ENCODE peak calls at places on chromosomes 7 and 10, in seven cellular contexts. B, C, W, K, U, M and X are unnamed samples.

GRCh38 chr10:30750971-30751677 is 121.6 kb upstream of the LYZL2 start:
- DNase-seq in B (no peak), C (no peak), U (no peak), K (no peak), M (no peak), W (no peak), X (no peak)

GRCh38 chr10:11884706-11885423 is 61.7 kb downstream of the PROSER2 start:
- DNase-seq in B (no peak), C (no peak), W (no peak), M (no peak), K (no peak), U (no peak), X (no peak)

GRCh38 chr7:55140221-55140980 is 121.6 kb downstream of the EGFR start:
- DNase-seq in U (no peak), C (no peak), B (no peak), M (no peak), K (no peak), W (no peak), X (peak; percentile 80)

GRCh38 chr7:159032753-159033472 is 111.8 kb downstream of the VIPR2 start:
- DNase-seq in C (no peak), K (peak; percentile 8), B (peak; percentile 12), W (peak; percentile 51), U (peak; percentile 35), M (no peak), X (peak; percentile 51)

GRCh38 chr10:3786295-3786981 is 1.4 kb upstream of the KLF6 start:
- DNase-seq in K (no peak), B (peak; percentile 60), W (peak; percentile 80), U (peak; percentile 81), M (no peak), C (no peak), X (peak; percentile 74)

GRCh38 chr10:26216577-26216948 is at the start of gene GAD2:
- DNase-seq in W (no peak), K (no peak), B (no peak), M (no peak), C (no peak), U (no peak), X (no peak)

GRCh38 chr7:130996841-130997231 is 262.8 kb upstream of the KLF14 start:
- DNase-seq in M (no peak), B (peak; percentile 57), U (no peak), K (peak; percentile 86), C (no peak), W (peak; percentile 80), X (no peak)

GRCh38 chr7:28847681-28848080 is 110.4 kb downstream of the TRIL start:
- DNase-seq in U (peak; percentile 75), K (no peak), M (no peak), B (no peak), W (no peak), C (no peak), X (peak; percentile 86)

GRCh38 chr10:17747883-17748550 is 4.0 kb upstream of the TMEM236 start:
- DNase-seq in C (no peak), M (no peak), W (no peak), U (no peak), K (peak; percentile 39), B (no peak), X (no peak)

GRCh38 chr10:78507761-78508160 is 474.1 kb downstream of the RPS24 start:
- DNase-seq in K (no peak), M (no peak), B (no peak), W (no peak), U (no peak), C (no peak), X (peak; percentile 79)

GRCh38 chr10:35058134-35058533 is 32.0 kb downstream of the CUL2 start:
- DNase-seq in U (no peak), W (no peak), M (no peak), K (no peak), B (no peak), C (no peak), X (no peak)

GRCh38 chr10:94066411-94066810 is 72.7 kb downstream of the PLCE1 start:
- DNase-seq in K (no peak), C (no peak), U (no peak), M (no peak), B (no peak), W (no peak), X (no peak)

DNA sequence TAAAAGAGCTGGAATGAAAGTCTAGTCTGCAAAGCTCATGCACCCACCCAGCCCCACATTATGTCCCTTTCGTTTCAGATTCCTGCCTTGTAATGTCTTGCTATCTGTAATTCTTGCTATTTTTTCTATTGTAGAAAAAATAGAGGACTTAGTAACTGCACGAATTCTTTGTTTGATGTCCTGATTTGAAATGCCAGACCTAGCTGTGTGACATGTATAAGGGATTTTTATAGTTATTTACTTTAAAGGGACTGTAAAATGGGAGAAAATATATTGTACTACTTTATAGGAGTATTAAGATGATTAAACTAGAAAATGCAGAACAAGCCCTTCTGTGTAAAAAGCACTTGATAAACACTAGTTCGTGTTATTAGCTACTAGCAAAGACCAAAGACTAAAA is 32.4 kb downstream of the TARP start:
- DNase-seq in K (no peak), M (no peak), B (no peak), C (no peak), W (no peak), U (no peak), X (no peak)
- TF ChIP-seq POLR2AphosphoS5 in K (no peak), M (no peak), B (no peak), C (no peak), W (no peak), U (no peak), X (no peak)

GRCh38 chr7:51162724-51163329 is 153.8 kb downstream of the COBL start:
- DNase-seq in W (no peak), M (peak; percentile 27), K (peak; percentile 81), C (no peak), B (peak; percentile 73), U (peak; percentile 79), X (peak; percentile 79)
- TF ChIP-seq POLR2AphosphoS5 in W (no peak), M (no peak), K (peak; percentile 53), C (no peak), B (no peak), U (no peak), X (no peak)

DNA sequence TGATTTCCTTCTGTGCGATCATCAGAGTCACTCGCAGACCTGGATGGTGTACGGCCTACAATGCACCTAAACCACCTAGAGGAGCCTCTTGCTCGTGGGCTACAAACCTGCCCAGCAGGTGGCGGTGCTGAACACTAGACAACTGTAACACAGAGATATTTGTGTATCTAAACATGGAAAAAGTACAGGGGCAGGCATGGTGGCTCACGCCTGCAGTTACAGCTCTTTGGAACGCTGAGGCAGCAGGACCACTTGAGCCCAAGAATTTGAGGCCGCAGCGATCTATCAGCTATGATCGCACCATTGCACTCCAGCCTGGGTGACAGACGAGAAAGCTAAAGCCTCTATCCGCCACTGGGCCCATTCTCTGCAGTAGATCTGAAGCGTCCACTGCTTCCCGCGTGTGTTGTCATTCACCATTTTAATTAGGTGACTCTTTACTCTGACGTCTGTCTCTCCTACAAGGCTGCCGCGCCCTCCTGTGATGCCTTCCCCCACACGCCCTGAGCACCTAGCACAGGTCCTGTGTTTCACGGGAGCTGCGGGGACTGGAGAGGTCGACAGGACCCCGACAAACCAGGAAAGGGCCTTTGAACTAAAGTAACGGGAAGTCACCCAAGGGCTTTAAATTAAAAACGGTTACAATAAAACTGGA is 769 bp downstream of the TUBGCP2 start:
- DNase-seq in B (peak; percentile 84), K (peak; percentile 91), W (peak; percentile 94), U (peak; percentile 90), M (peak; percentile 73), C (no peak), X (no peak)
- TF ChIP-seq POLR2AphosphoS5 in B (no peak), K (peak; percentile 4), W (peak; percentile 15), U (no peak), M (no peak), C (no peak), X (no peak)

GRCh38 chr10:61464461-61465215 is 11.5 kb upstream of the TMEM26 start:
- DNase-seq in K (no peak), W (no peak), M (no peak), B (no peak), U (no peak), C (no peak), X (no peak)

GRCh38 chr10:61460835-61461234 is 7.7 kb upstream of the TMEM26 start:
- DNase-seq in W (no peak), C (no peak), U (no peak), M (no peak), K (no peak), B (no peak), X (no peak)

GRCh38 chr10:61465216-61465496 is 12.0 kb upstream of the TMEM26 start:
- DNase-seq in B (no peak), K (no peak), U (no peak), C (no peak), M (no peak), W (no peak), X (no peak)

GRCh38 chr10:61465807-61466425 is 12.7 kb upstream of the TMEM26 start:
- DNase-seq in M (no peak), U (no peak), C (no peak), B (no peak), W (no peak), K (no peak), X (no peak)

DNA sequence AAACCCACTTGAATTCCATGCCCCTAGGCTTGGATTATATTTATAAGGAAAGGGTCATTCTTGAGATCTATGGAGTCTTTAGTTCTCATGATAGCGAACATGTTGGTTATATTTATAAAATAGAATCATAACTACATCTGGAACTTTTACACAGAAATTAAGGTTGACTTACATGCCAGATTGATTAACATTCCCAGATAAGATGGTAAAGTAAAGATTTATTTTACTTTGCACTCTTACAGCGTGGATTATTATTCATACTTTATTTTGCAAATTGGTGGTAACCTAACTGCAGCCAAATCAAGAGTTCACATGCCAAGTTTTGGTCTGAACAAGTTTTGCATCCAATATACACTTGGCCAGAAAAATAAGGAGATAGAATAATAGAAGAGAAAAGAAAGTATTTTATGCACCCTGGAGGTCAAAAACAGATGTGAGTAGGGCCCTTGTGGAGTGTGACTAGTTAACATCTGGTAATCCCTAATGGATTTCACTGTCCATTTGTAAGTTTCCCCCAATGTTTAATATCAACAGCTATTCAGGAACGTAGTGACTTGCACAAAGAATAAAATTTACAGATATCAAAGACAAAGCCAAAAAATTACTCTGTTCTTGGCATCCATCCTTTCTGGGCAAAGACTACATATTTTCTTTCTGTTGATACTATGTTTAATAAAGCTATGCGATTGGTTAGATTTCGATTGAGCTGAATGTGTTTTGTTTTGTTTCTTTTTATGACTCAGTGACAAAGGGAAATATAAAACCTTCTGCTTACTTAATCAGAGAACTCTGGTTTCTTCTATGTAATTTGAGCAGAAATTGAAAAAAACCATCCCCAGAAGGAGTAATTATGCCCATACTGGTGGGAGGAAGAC is 10.1 kb upstream of the TMEM26 start:
- DNase-seq in M (no peak), C (no peak), U (no peak), B (no peak), W (no peak), K (no peak), X (no peak)
- TF ChIP-seq POLR2AphosphoS5 in M (no peak), C (no peak), U (no peak), B (no peak), W (no peak), K (no peak), X (no peak)

DNA sequence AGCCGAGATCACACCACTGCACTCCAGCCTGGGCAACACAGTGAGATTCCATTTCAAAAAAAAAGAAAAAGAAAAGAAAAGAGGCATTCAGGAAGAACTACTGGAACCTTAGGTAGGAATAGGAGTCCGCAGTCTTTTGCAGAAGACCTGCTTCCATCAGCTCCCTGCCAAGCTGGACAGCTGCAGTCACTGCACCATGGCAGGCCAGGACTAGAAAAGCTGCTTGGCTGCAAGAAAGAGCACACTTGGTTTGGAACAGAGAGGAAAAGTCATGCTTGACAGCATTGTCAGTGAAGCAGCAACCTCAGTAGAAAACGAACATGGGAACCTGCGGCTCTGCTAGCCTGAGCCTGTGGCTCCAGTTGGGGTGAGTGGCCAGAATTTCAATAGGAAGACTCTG is 104.3 kb downstream of the MARCHF5 start:
- DNase-seq in C (no peak), K (no peak), W (no peak), U (no peak), M (no peak), B (no peak), X (no peak)
- TF ChIP-seq POLR2AphosphoS5 in C (no peak), K (no peak), W (no peak), U (no peak), M (no peak), B (no peak), X (no peak)

GRCh38 chr7:106864298-106865081 is 592 bp upstream of the PIK3CG start:
- DNase-seq in C (peak; percentile 22), M (no peak), B (no peak), W (no peak), U (no peak), K (no peak), X (no peak)
- TF ChIP-seq POLR2AphosphoS5 in C (no peak), M (no peak), B (no peak), W (no peak), U (no peak), K (no peak), X (no peak)